ENCODE peak calls at places on chromosomes 2 and 18, in ten cellular contexts. One of them, this sample, is unnamed.
A peak's percentile ranks its signal among the peaks of the same experiment; 100 is the strongest.

GRCh38 chr18:53755914-53756606 is 468.4 kb downstream of the MBD2 start:
- DNase-seq in AML-193: no peak
- DNase-seq in IMR-90: no peak
- DNase-seq in CD4-positive, alpha-beta T cell: no peak
- DNase-seq in cardiac septum: no peak
- DNase-seq in stimulated activated CD8-positive, alpha-beta memory T cell treated with anti-CD3 and anti-CD28 coated beads, Interleukin-7, amount 100 ng/mL, for 24 hours: no peak
- DNase-seq in foreskin fibroblast: no peak
- DNase-seq in GM23248: no peak
- DNase-seq in activated T-helper 9 cell treated with anti-CD3 and anti-CD28 coated beads, Interleukin-2, amount 50 U/mL, for 16 hours: no peak
- DNase-seq in neuronal stem cell: no peak
- DNase-seq in this sample: no peak

GRCh38 chr2:199471443-199472057 is 13.8 kb upstream of the SATB2 start:
- DNase-seq in AML-193: no peak
- DNase-seq in IMR-90: peak; percentile 45
- DNase-seq in CD4-positive, alpha-beta T cell: no peak
- DNase-seq in cardiac septum: no peak
- DNase-seq in stimulated activated CD8-positive, alpha-beta memory T cell treated with anti-CD3 and anti-CD28 coated beads, Interleukin-7, amount 100 ng/mL, for 24 hours: no peak
- DNase-seq in foreskin fibroblast: peak; percentile 82
- DNase-seq in GM23248: peak; percentile 89
- DNase-seq in activated T-helper 9 cell treated with anti-CD3 and anti-CD28 coated beads, Interleukin-2, amount 50 U/mL, for 16 hours: no peak
- DNase-seq in neuronal stem cell: peak; percentile 70
- DNase-seq in this sample: no peak

GRCh38 chr2:80328033-80328635 is 23.6 kb upstream of the LRRTM1 start:
- DNase-seq in AML-193: no peak
- DNase-seq in IMR-90: no peak
- DNase-seq in CD4-positive, alpha-beta T cell: no peak
- DNase-seq in cardiac septum: no peak
- DNase-seq in stimulated activated CD8-positive, alpha-beta memory T cell treated with anti-CD3 and anti-CD28 coated beads, Interleukin-7, amount 100 ng/mL, for 24 hours: no peak
- DNase-seq in foreskin fibroblast: no peak
- DNase-seq in GM23248: no peak
- DNase-seq in activated T-helper 9 cell treated with anti-CD3 and anti-CD28 coated beads, Interleukin-2, amount 50 U/mL, for 16 hours: no peak
- DNase-seq in neuronal stem cell: no peak
- DNase-seq in this sample: no peak

GRCh38 chr2:81324046-81324445 is 1019.5 kb upstream of the LRRTM1 start:
- DNase-seq in AML-193: peak; percentile 23
- DNase-seq in IMR-90: no peak
- DNase-seq in CD4-positive, alpha-beta T cell: no peak
- DNase-seq in cardiac septum: no peak
- DNase-seq in stimulated activated CD8-positive, alpha-beta memory T cell treated with anti-CD3 and anti-CD28 coated beads, Interleukin-7, amount 100 ng/mL, for 24 hours: no peak
- DNase-seq in foreskin fibroblast: peak; percentile 0
- DNase-seq in GM23248: no peak
- DNase-seq in activated T-helper 9 cell treated with anti-CD3 and anti-CD28 coated beads, Interleukin-2, amount 50 U/mL, for 16 hours: no peak
- DNase-seq in neuronal stem cell: no peak
- DNase-seq in this sample: no peak

GRCh38 chr2:203934711-203935438 is 1.7 kb upstream of the ICOS start:
- DNase-seq in AML-193: no peak
- DNase-seq in IMR-90: no peak
- DNase-seq in CD4-positive, alpha-beta T cell: no peak
- DNase-seq in cardiac septum: no peak
- DNase-seq in stimulated activated CD8-positive, alpha-beta memory T cell treated with anti-CD3 and anti-CD28 coated beads, Interleukin-7, amount 100 ng/mL, for 24 hours: no peak
- DNase-seq in foreskin fibroblast: no peak
- DNase-seq in GM23248: no peak
- DNase-seq in activated T-helper 9 cell treated with anti-CD3 and anti-CD28 coated beads, Interleukin-2, amount 50 U/mL, for 16 hours: no peak
- DNase-seq in neuronal stem cell: no peak
- DNase-seq in this sample: no peak

GRCh38 chr2:227821043-227821942 is 7.7 kb downstream of the CCL20 start:
- DNase-seq in AML-193: no peak
- DNase-seq in IMR-90: no peak
- DNase-seq in CD4-positive, alpha-beta T cell: no peak
- DNase-seq in cardiac septum: no peak
- DNase-seq in stimulated activated CD8-positive, alpha-beta memory T cell treated with anti-CD3 and anti-CD28 coated beads, Interleukin-7, amount 100 ng/mL, for 24 hours: no peak
- DNase-seq in foreskin fibroblast: peak; percentile 56
- DNase-seq in GM23248: no peak
- DNase-seq in activated T-helper 9 cell treated with anti-CD3 and anti-CD28 coated beads, Interleukin-2, amount 50 U/mL, for 16 hours: no peak
- DNase-seq in neuronal stem cell: no peak
- DNase-seq in this sample: no peak

GRCh38 chr2:217103752-217104540 is 244.1 kb upstream of the TNP1 start:
- DNase-seq in AML-193: no peak
- DNase-seq in IMR-90: peak; percentile 74
- DNase-seq in CD4-positive, alpha-beta T cell: no peak
- DNase-seq in cardiac septum: no peak
- DNase-seq in stimulated activated CD8-positive, alpha-beta memory T cell treated with anti-CD3 and anti-CD28 coated beads, Interleukin-7, amount 100 ng/mL, for 24 hours: no peak
- DNase-seq in foreskin fibroblast: peak; percentile 70
- DNase-seq in GM23248: peak; percentile 80
- DNase-seq in activated T-helper 9 cell treated with anti-CD3 and anti-CD28 coated beads, Interleukin-2, amount 50 U/mL, for 16 hours: no peak
- DNase-seq in neuronal stem cell: no peak
- DNase-seq in this sample: no peak

GRCh38 chr2:239000089-239000488 is 152.2 kb downstream of the TWIST2 start:
- DNase-seq in AML-193: no peak
- DNase-seq in IMR-90: no peak
- DNase-seq in CD4-positive, alpha-beta T cell: no peak
- DNase-seq in cardiac septum: no peak
- DNase-seq in stimulated activated CD8-positive, alpha-beta memory T cell treated with anti-CD3 and anti-CD28 coated beads, Interleukin-7, amount 100 ng/mL, for 24 hours: no peak
- DNase-seq in foreskin fibroblast: no peak
- DNase-seq in GM23248: no peak
- DNase-seq in activated T-helper 9 cell treated with anti-CD3 and anti-CD28 coated beads, Interleukin-2, amount 50 U/mL, for 16 hours: no peak
- DNase-seq in neuronal stem cell: no peak
- DNase-seq in this sample: no peak

GRCh38 chr2:56444339-56444738 is 260.5 kb downstream of the CCDC85A start:
- DNase-seq in AML-193: no peak
- DNase-seq in IMR-90: no peak
- DNase-seq in CD4-positive, alpha-beta T cell: no peak
- DNase-seq in cardiac septum: no peak
- DNase-seq in stimulated activated CD8-positive, alpha-beta memory T cell treated with anti-CD3 and anti-CD28 coated beads, Interleukin-7, amount 100 ng/mL, for 24 hours: no peak
- DNase-seq in foreskin fibroblast: no peak
- DNase-seq in GM23248: no peak
- DNase-seq in activated T-helper 9 cell treated with anti-CD3 and anti-CD28 coated beads, Interleukin-2, amount 50 U/mL, for 16 hours: no peak
- DNase-seq in neuronal stem cell: no peak
- DNase-seq in this sample: no peak

GRCh38 chr18:79918089-79919011 is 33.1 kb downstream of the SLC66A2 start:
- DNase-seq in AML-193: no peak
- DNase-seq in IMR-90: no peak
- DNase-seq in CD4-positive, alpha-beta T cell: no peak
- DNase-seq in cardiac septum: peak; percentile 53
- DNase-seq in stimulated activated CD8-positive, alpha-beta memory T cell treated with anti-CD3 and anti-CD28 coated beads, Interleukin-7, amount 100 ng/mL, for 24 hours: no peak
- DNase-seq in foreskin fibroblast: no peak
- DNase-seq in GM23248: no peak
- DNase-seq in activated T-helper 9 cell treated with anti-CD3 and anti-CD28 coated beads, Interleukin-2, amount 50 U/mL, for 16 hours: no peak
- DNase-seq in neuronal stem cell: no peak
- DNase-seq in this sample: no peak

This sample was measured in SIG-M5.